ENCODE peak calls at places on chromosomes 1 and 21, in nine cellular contexts. W, H, F, N, Q, D, T, L and X are unnamed samples. For H3K36me3, the result is how much of the 10 kb centered on the place peaks cover.

GRCh38 chr1:55555971-55556370 is 340.8 kb upstream of the USP24 start:
- DNase-seq in Q (no peak), T (no peak), N (no peak), W (no peak), H (no peak), L (no peak), D (no peak), F (no peak), X (no peak)

GRCh38 chr21:42609806-42610205 is 43.6 kb upstream of the PDE9A start:
- DNase-seq in H (no peak), T (no peak), F (no peak), D (no peak), N (no peak), W (no peak), L (no peak), Q (no peak), X (peak)

GRCh38 chr1:37817481-37817880 is 9.5 kb upstream of the YRDC start:
- DNase-seq in H (no peak), Q (no peak), F (no peak), W (no peak), D (no peak), L (peak), T (peak), N (peak), X (peak)

GRCh38 chr1:62462370-62462769 is 25.5 kb downstream of the USP1 start:
- DNase-seq in T (no peak), H (no peak), Q (no peak), F (no peak), L (no peak), W (no peak), N (no peak), D (no peak), X (no peak)

GRCh38 chr1:84374991-84375838 is 23.1 kb upstream of the DNASE2B start:
- DNase-seq in T (no peak), H (peak), D (no peak), L (no peak), F (no peak), W (no peak), N (no peak), Q (no peak), X (no peak)

GRCh38 chr1:192493584-192493983 is 82.0 kb upstream of the RGS1 start:
- DNase-seq in W (no peak), F (no peak), H (no peak), L (no peak), D (no peak), T (no peak), Q (no peak), N (no peak), X (no peak)

GRCh38 chr1:201709564-201710295 is 119.2 kb upstream of the IPO9 start:
- DNase-seq in L (peak), F (no peak), T (peak), Q (peak), W (peak), N (peak), H (peak), D (peak), X (peak)

GRCh38 chr1:227894306-227894721 is 53.4 kb downstream of the WNT9A start:
- DNase-seq in L (peak), Q (no peak), D (peak), W (peak), H (peak), F (no peak), N (no peak), T (peak), X (no peak)

GRCh38 chr1:223756002-223756775 is 43.9 kb downstream of the CAPN2 start:
- DNase-seq in F (no peak), W (no peak), L (no peak), D (no peak), Q (no peak), T (no peak), N (no peak), H (no peak), X (no peak)

GRCh38 chr21:39674794-39675193 is 62.1 kb downstream of the B3GALT5 start:
- DNase-seq in Q (no peak), N (no peak), D (no peak), F (no peak), L (no peak), T (no peak), H (no peak), W (peak), X (no peak)

GRCh38 chr1:16026723-16027484 is 5.1 kb downstream of the CLCNKA start:
- DNase-seq in D (no peak), T (no peak), W (peak), L (peak), N (peak), F (no peak), H (peak), Q (no peak), X (no peak)

GRCh38 chr1:21564521-21565095 is 55.4 kb downstream of the ALPL start:
- DNase-seq in N (no peak), W (no peak), Q (no peak), L (no peak), F (no peak), T (no peak), H (no peak), D (no peak), X (no peak)

GRCh38 chr21:44439211-44439600 is 16.1 kb upstream of the LRRC3 start:
- DNase-seq in W (no peak), F (no peak), D (peak), H (no peak), L (no peak), N (no peak), Q (no peak), T (no peak), X (no peak)

GRCh38 chr1:26541816-26542711 is 12.5 kb downstream of the RPS6KA1 start:
- DNase-seq in H (peak), Q (no peak), F (no peak), N (peak), L (peak), D (peak), W (peak), T (peak), X (peak)

GRCh38 chr1:36906555-36906954 is 127.8 kb downstream of the GRIK3 start:
- DNase-seq in D (no peak), F (no peak), W (no peak), T (no peak), H (no peak), Q (no peak), N (no peak), L (no peak), X (no peak)

GRCh38 chr1:97904528-97904927 is 16.3 kb downstream of the DPYD start:
- DNase-seq in W (no peak), F (no peak), T (no peak), D (no peak), L (no peak), Q (no peak), H (no peak), N (no peak), X (no peak)

GRCh38 chr1:97907886-97908285 is 12.9 kb downstream of the DPYD start:
- DNase-seq in H (no peak), L (no peak), F (no peak), Q (no peak), W (no peak), D (no peak), N (no peak), T (no peak), X (no peak)

GRCh38 chr1:97903626-97904025 is 17.2 kb downstream of the DPYD start:
- DNase-seq in Q (peak), D (no peak), N (no peak), H (no peak), F (no peak), L (no peak), W (no peak), T (no peak), X (no peak)

GRCh38 chr1:97905141-97905540 is 15.7 kb downstream of the DPYD start:
- DNase-seq in L (no peak), T (no peak), W (no peak), N (no peak), Q (no peak), H (no peak), F (no peak), D (no peak), X (no peak)

GRCh38 chr1:97906567-97907228 is 14.1 kb downstream of the DPYD start:
- DNase-seq in F (peak), D (peak), Q (peak), T (no peak), H (peak), L (no peak), W (no peak), N (peak), X (no peak)
- H3K36me3 ChIP-seq in F (under half), D (under half), Q (under half), T (under half), H (under half), L (under half), W (under half), N (under half), X (under half)

DNA sequence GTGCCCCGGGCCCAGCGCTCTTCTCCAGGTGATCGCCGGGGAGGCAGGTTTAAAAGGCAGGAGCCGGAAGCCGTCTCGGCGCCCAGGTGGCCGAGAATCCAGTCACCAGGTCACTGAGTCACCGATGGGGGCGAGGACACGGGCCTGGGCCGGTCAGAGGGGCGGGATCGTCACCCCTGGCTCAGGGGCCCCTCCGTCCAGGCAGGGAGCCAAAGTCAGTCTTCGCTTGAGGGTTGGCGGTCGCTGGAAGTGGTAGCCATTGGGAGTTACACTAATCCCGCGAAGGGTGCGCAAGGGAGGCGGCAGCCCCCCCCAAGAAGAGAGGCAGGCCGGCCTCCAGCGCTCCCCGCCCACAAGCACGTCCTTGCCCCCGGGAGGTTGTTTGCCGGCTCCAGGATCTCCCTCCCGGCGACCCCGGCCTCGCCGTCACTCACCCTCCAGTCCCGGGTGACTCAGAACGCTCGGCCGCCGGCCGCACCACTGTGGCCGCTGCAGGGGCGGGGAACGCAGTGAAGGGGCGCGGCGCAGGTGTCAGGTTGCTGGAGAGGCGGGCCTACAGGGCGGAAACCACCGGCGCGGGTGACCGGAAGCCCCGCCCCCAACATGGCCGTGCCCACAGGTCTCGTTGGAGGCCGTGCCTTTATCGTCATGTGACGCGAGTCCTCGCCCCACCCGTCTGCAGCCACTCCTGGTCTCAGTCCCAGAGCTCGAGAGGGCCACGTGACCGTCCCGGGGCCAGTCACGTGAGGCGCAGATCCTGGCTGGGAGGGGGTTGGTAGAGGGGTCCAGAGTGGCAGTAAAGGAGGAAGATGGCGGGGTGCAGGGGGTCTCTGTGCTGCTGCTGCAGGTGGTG is at the start of the genes CLCN6 and MTHFR:
- DNase-seq in L (peak), H (peak), D (peak), N (peak), F (peak), T (peak), W (peak), Q (peak), X (peak)
- TF ChIP-seq CTCF in L (no peak), H (peak), D (peak), N (no peak), F (no peak), T (no peak), W (no peak), Q (no peak), X (no peak)

GRCh38 chr1:9848022-9848421 is 24.3 kb upstream of the CLSTN1 start:
- DNase-seq in T (no peak), D (no peak), W (no peak), H (no peak), L (no peak), F (no peak), N (no peak), Q (no peak), X (peak)

GRCh38 chr1:9846611-9847171 is 22.9 kb upstream of the CLSTN1 start:
- DNase-seq in Q (no peak), L (no peak), F (no peak), D (no peak), H (no peak), T (no peak), N (no peak), W (no peak), X (peak)

GRCh38 chr1:9844746-9845145 is 21.0 kb upstream of the CLSTN1 start:
- DNase-seq in L (no peak), F (no peak), Q (no peak), D (no peak), T (no peak), W (no peak), N (no peak), H (no peak), X (peak)

GRCh38 chr1:9845914-9846313 is 22.1 kb upstream of the CLSTN1 start:
- DNase-seq in D (no peak), Q (no peak), H (no peak), F (no peak), L (no peak), N (no peak), W (peak), T (no peak), X (no peak)

DNA sequence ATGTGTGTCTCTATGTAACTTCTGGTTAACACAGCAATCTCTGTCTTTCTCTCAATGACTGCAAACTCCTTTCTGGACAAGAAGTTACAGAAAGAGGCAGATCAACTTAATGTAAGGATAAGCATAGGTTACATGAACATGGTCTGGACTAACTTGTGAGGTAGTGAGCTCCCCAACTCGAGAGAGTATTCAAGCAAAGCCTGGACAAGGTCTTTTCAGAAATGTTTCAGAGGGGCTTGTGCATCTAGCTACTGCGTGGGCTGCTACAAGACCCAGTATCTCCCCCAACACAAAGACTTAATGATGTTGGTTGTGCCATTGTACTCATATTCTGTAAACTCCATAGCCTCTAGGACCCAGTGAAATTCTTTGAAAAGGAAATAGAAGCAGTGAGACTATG is 23.5 kb upstream of the CLSTN1 start:
- DNase-seq in W (no peak), Q (no peak), H (no peak), D (no peak), T (no peak), L (no peak), F (no peak), N (no peak), X (no peak)
- H3K4me3 ChIP-seq in W (no peak), Q (no peak), H (no peak), D (no peak), T (no peak), L (no peak), F (no peak), N (no peak), X (peak)

DNA sequence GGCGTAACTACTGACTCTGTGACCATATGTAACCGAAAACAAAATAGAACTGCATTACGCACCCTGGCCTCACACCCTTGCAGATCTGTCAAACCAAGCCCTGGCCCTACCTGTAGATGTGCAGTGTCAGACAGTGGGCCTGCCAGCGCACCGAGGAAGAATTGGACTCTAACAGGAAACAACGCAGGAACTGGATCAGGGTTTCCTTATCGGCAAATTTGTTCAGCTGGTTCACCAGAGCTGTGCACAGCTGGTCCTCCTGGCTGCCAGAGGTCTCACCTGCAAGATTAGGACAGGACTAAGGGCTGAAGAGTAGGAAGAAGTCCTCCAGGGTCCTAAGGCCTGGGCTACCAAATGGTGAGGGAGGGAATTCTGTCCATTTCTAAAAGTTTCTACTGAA is 90.0 kb downstream of the UBR4 start:
- DNase-seq in W (no peak), F (no peak), T (no peak), L (peak), H (no peak), D (no peak), Q (no peak), N (no peak), X (no peak)
- H3K36me3 ChIP-seq in W (half or more), F (under half), T (half or more), L (half or more), H (under half), D (half or more), Q (half or more), N (half or more), X (half or more)